ENCODE peak calls at places on chromosomes 11 and 22, in nine cellular contexts. D, V, R, N, M, S, H, C and U are unnamed samples.

GRCh38 chr11:113400631-113401230 is 13.2 kb downstream of the ANKK1 start:
- DNase-seq in D (no peak), V (no peak), R (no peak), N (no peak), M (no peak), S (no peak), H (no peak), C (no peak), U (no peak)

GRCh38 chr22:17966403-17966717 is 58.0 kb downstream of the MICAL3 start:
- DNase-seq in D (no peak), V (no peak), R (no peak), N (no peak), M (no peak), S (no peak), H (no peak), C (no peak), U (no peak)

GRCh38 chr22:49010901-49011300 is 816.8 kb downstream of the BRD1 start:
- DNase-seq in D (no peak), V (no peak), R (no peak), N (no peak), M (no peak), S (no peak), H (no peak), C (no peak), U (no peak)

GRCh38 chr22:37267661-37268413 is 14.5 kb upstream of the CYTH4 start:
- DNase-seq in D (no peak), V (no peak), R (no peak), N (peak; percentile 45), M (no peak), S (no peak), H (no peak), C (no peak), U (no peak)

GRCh38 chr22:19514831-19515565 is 9.2 kb downstream of the CLDN5 start:
- DNase-seq in D (no peak), V (no peak), R (no peak), N (no peak), M (no peak), S (no peak), H (no peak), C (peak; percentile 83), U (peak; percentile 76)

GRCh38 chr11:44270403-44271192 is 39.3 kb downstream of the ALX4 start:
- DNase-seq in D (no peak), V (no peak), R (no peak), N (no peak), M (no peak), S (no peak), H (no peak), C (no peak), U (no peak)

GRCh38 chr11:65612691-65613090 is 1.3 kb downstream of the MAP3K11 start:
- DNase-seq in D (no peak), V (no peak), R (no peak), N (no peak), M (no peak), S (no peak), H (no peak), C (no peak), U (no peak)

GRCh38 chr11:113103932-113104331 is 142.7 kb downstream of the NCAM1 start:
- DNase-seq in D (no peak), V (no peak), R (no peak), N (no peak), M (no peak), S (no peak), H (no peak), C (peak; percentile 48), U (no peak)

GRCh38 chr22:45831394-45831793 is 145.6 kb downstream of the WNT7B start:
- DNase-seq in D (no peak), V (no peak), R (no peak), N (peak; percentile 56), M (no peak), S (no peak), H (no peak), C (no peak), U (no peak)

GRCh38 chr22:37021710-37022482 is 2.4 kb downstream of the MPST start:
- DNase-seq in D (no peak), V (peak; percentile 80), R (peak; percentile 43), N (peak; percentile 43), M (no peak), S (no peak), H (peak; percentile 44), C (no peak), U (no peak)

GRCh38 chr11:132228756-132229325 is 858.4 kb downstream of the NTM start:
- DNase-seq in D (no peak), V (no peak), R (no peak), N (no peak), M (no peak), S (no peak), H (no peak), C (no peak), U (no peak)

GRCh38 chr11:35214792-35215193 is 75.8 kb downstream of the CD44 start:
- DNase-seq in D (peak; percentile 58), V (no peak), R (no peak), N (peak; percentile 86), M (peak; percentile 17), S (no peak), H (no peak), C (no peak), U (no peak)

GRCh38 chr11:116927163-116927772 is 89.8 kb upstream of the APOA1 start:
- DNase-seq in D (no peak), V (peak; percentile 77), R (peak; percentile 25), N (no peak), M (no peak), S (no peak), H (peak; percentile 49), C (no peak), U (no peak)

GRCh38 chr11:108880510-108880909 is 215.6 kb downstream of the DDX10 start:
- DNase-seq in D (no peak), V (no peak), R (no peak), N (no peak), M (no peak), S (no peak), H (no peak), C (no peak), U (no peak)

GRCh38 chr22:38313384-38313955 is 3.8 kb downstream of the CSNK1E start:
- DNase-seq in D (peak; percentile 48), V (no peak), R (no peak), N (peak; percentile 97), M (no peak), S (peak; percentile 62), H (no peak), C (no peak), U (no peak)

GRCh38 chr11:63813563-63814382 is 517 bp downstream of the SPINDOC start:
- DNase-seq in D (peak; percentile 50), V (peak; percentile 48), R (peak; percentile 57), N (peak; percentile 68), M (no peak), S (peak; percentile 17), H (peak; percentile 5), C (peak; percentile 63), U (peak; percentile 59)

GRCh38 chr11:117152066-117152465 is 8.0 kb downstream of the PAFAH1B2 start:
- DNase-seq in D (no peak), V (no peak), R (no peak), N (no peak), M (no peak), S (no peak), H (no peak), C (no peak), U (no peak)

GRCh38 chr22:47606426-47606825 is 844.0 kb downstream of the TBC1D22A start:
- DNase-seq in D (no peak), V (no peak), R (no peak), N (no peak), M (no peak), S (no peak), H (no peak), C (no peak), U (no peak)

GRCh38 chr11:110908401-110909106 is 196.3 kb upstream of the ARHGAP20 start:
- DNase-seq in D (no peak), V (no peak), R (no peak), N (peak; percentile 73), M (no peak), S (no peak), H (no peak), C (peak; percentile 21), U (no peak)

GRCh38 chr11:2914475-2915195 is 14.6 kb downstream of the PHLDA2 start:
- DNase-seq in D (no peak), V (no peak), R (no peak), N (no peak), M (no peak), S (no peak), H (no peak), C (peak; percentile 55), U (no peak)

GRCh38 chr11:124882339-124883071 is 15.2 kb downstream of the ROBO4 start:
- DNase-seq in D (no peak), V (no peak), R (no peak), N (no peak), M (no peak), S (no peak), H (no peak), C (no peak), U (peak; percentile 6)

GRCh38 chr11:10287140-10287539 is 6.9 kb downstream of the SBF2 start:
- DNase-seq in D (no peak), V (no peak), R (no peak), N (no peak), M (no peak), S (no peak), H (no peak), C (no peak), U (no peak)

GRCh38 chr11:12087075-12087775 is 23.2 kb upstream of the MICAL2 start:
- DNase-seq in D (peak; percentile 33), V (no peak), R (no peak), N (peak; percentile 82), M (no peak), S (no peak), H (no peak), C (no peak), U (no peak)

GRCh38 chr22:37627545-37627944 is 11.9 kb upstream of the SH3BP1 start:
- DNase-seq in D (no peak), V (peak; percentile 68), R (no peak), N (no peak), M (no peak), S (no peak), H (no peak), C (no peak), U (no peak)

GRCh38 chr22:28154856-28155255 is 235.8 kb upstream of the PITPNB start:
- DNase-seq in D (no peak), V (no peak), R (no peak), N (no peak), M (no peak), S (no peak), H (no peak), C (no peak), U (no peak)

GRCh38 chr11:130937051-130937450 is 20.8 kb upstream of the SNX19 start:
- DNase-seq in D (no peak), V (no peak), R (no peak), N (no peak), M (no peak), S (no peak), H (no peak), C (no peak), U (no peak)

GRCh38 chr11:271316-271715 is 6.9 kb upstream of the NLRP6 start:
- DNase-seq in D (no peak), V (no peak), R (no peak), N (no peak), M (no peak), S (no peak), H (no peak), C (no peak), U (no peak)

GRCh38 chr22:17436382-17436951 is 67.2 kb downstream of the CECR2 start:
- DNase-seq in D (no peak), V (no peak), R (no peak), N (peak; percentile 75), M (no peak), S (no peak), H (no peak), C (no peak), U (no peak)